ENCODE peak calls at places on chromosomes 4 and X, in eight cellular contexts. One of them, this sample, is unnamed.

GRCh38 chrX:23118890-23119527 is 119.2 kb downstream of the DDX53 start:
- DNase-seq in A549: no peak
- DNase-seq in IMR-90: no peak
- DNase-seq in K562: no peak
- DNase-seq in H1: no peak
- DNase-seq in GM12878: no peak
- DNase-seq in SK-N-SH: no peak
- DNase-seq in HepG2: no peak
- DNase-seq in this sample: no peak

GRCh38 chr4:40525811-40526598 is 103.7 kb downstream of the RBM47 start:
- DNase-seq in A549: peak; percentile 48
- DNase-seq in IMR-90: peak; percentile 88
- DNase-seq in K562: peak; percentile 44
- DNase-seq in H1: peak; percentile 38
- DNase-seq in GM12878: no peak
- DNase-seq in SK-N-SH: no peak
- DNase-seq in HepG2: no peak
- DNase-seq in this sample: peak; percentile 51

GRCh38 chr4:147678796-147679549 is 5.0 kb downstream of the PRMT9 start:
- DNase-seq in A549: no peak
- DNase-seq in IMR-90: peak; percentile 41
- DNase-seq in K562: no peak
- DNase-seq in H1: no peak
- DNase-seq in GM12878: no peak
- DNase-seq in SK-N-SH: no peak
- DNase-seq in HepG2: peak; percentile 22
- DNase-seq in this sample: peak; percentile 41

GRCh38 chr4:16860506-16860905 is 37.9 kb downstream of the LDB2 start:
- DNase-seq in A549: no peak
- DNase-seq in IMR-90: peak; percentile 98
- DNase-seq in K562: no peak
- DNase-seq in H1: no peak
- DNase-seq in GM12878: no peak
- DNase-seq in SK-N-SH: no peak
- DNase-seq in HepG2: no peak
- DNase-seq in this sample: no peak

GRCh38 chrX:30906726-30907125 is 17.7 kb upstream of the TAB3 start:
- DNase-seq in A549: no peak
- DNase-seq in IMR-90: peak; percentile 54
- DNase-seq in K562: no peak
- DNase-seq in H1: no peak
- DNase-seq in GM12878: no peak
- DNase-seq in SK-N-SH: no peak
- DNase-seq in HepG2: no peak
- DNase-seq in this sample: peak; percentile 12

GRCh38 chr4:86976801-86977485 is 42.1 kb downstream of the AFF1 start:
- DNase-seq in A549: no peak
- DNase-seq in IMR-90: no peak
- DNase-seq in K562: no peak
- DNase-seq in H1: no peak
- DNase-seq in GM12878: no peak
- DNase-seq in SK-N-SH: no peak
- DNase-seq in HepG2: no peak
- DNase-seq in this sample: no peak

GRCh38 chrX:38970074-38970473 is 168.8 kb downstream of the MID1IP1 start:
- DNase-seq in A549: no peak
- DNase-seq in IMR-90: no peak
- DNase-seq in K562: no peak
- DNase-seq in H1: no peak
- DNase-seq in GM12878: no peak
- DNase-seq in SK-N-SH: no peak
- DNase-seq in HepG2: no peak
- DNase-seq in this sample: no peak

GRCh38 chr4:168511780-168512467 is 15.1 kb downstream of the PALLD start:
- DNase-seq in A549: no peak
- DNase-seq in IMR-90: no peak
- DNase-seq in K562: no peak
- DNase-seq in H1: no peak
- DNase-seq in GM12878: no peak
- DNase-seq in SK-N-SH: no peak
- DNase-seq in HepG2: no peak
- DNase-seq in this sample: no peak

GRCh38 chrX:81120936-81121351 is 80.8 kb downstream of the HMGN5 start:
- DNase-seq in A549: peak; percentile 13
- DNase-seq in IMR-90: peak; percentile 48
- DNase-seq in K562: peak; percentile 15
- DNase-seq in H1: no peak
- DNase-seq in GM12878: peak; percentile 30
- DNase-seq in SK-N-SH: peak; percentile 8
- DNase-seq in HepG2: peak; percentile 18
- DNase-seq in this sample: no peak

GRCh38 chrX:151984328-151984727 is 9.9 kb upstream of the GABRE start:
- DNase-seq in A549: no peak
- DNase-seq in IMR-90: peak; percentile 46
- DNase-seq in K562: no peak
- DNase-seq in H1: no peak
- DNase-seq in GM12878: no peak
- DNase-seq in SK-N-SH: no peak
- DNase-seq in HepG2: peak; percentile 50
- DNase-seq in this sample: no peak

GRCh38 chr4:45004847-45005565 is 278.6 kb upstream of the GNPDA2 start:
- DNase-seq in A549: no peak
- DNase-seq in IMR-90: no peak
- DNase-seq in K562: no peak
- DNase-seq in H1: no peak
- DNase-seq in GM12878: no peak
- DNase-seq in SK-N-SH: no peak
- DNase-seq in HepG2: no peak
- DNase-seq in this sample: no peak

GRCh38 chrX:13473666-13474516 is 95.5 kb upstream of the EGFL6 start:
- DNase-seq in A549: no peak
- DNase-seq in IMR-90: peak; percentile 40
- DNase-seq in K562: no peak
- DNase-seq in H1: no peak
- DNase-seq in GM12878: peak; percentile 52
- DNase-seq in SK-N-SH: no peak
- DNase-seq in HepG2: no peak
- DNase-seq in this sample: no peak

GRCh38 chr4:77076889-77077635 is 1.3 kb upstream of the CCNI start:
- DNase-seq in A549: no peak
- DNase-seq in IMR-90: no peak
- DNase-seq in K562: no peak
- DNase-seq in H1: no peak
- DNase-seq in GM12878: no peak
- DNase-seq in SK-N-SH: no peak
- DNase-seq in HepG2: no peak
- DNase-seq in this sample: no peak

GRCh38 chr4:76199664-76200211 is 13.9 kb downstream of the SCARB2 start:
- DNase-seq in A549: no peak
- DNase-seq in IMR-90: peak; percentile 31
- DNase-seq in K562: no peak
- DNase-seq in H1: no peak
- DNase-seq in GM12878: peak; percentile 81
- DNase-seq in SK-N-SH: no peak
- DNase-seq in HepG2: no peak
- DNase-seq in this sample: no peak

GRCh38 chr4:149884046-149884445 is 68.4 kb upstream of the IQCM start:
- DNase-seq in A549: no peak
- DNase-seq in IMR-90: no peak
- DNase-seq in K562: no peak
- DNase-seq in H1: no peak
- DNase-seq in GM12878: no peak
- DNase-seq in SK-N-SH: no peak
- DNase-seq in HepG2: no peak
- DNase-seq in this sample: no peak

GRCh38 chr4:146643812-146644401 is 5.2 kb downstream of the POU4F2 start:
- DNase-seq in A549: no peak
- DNase-seq in IMR-90: peak; percentile 23
- DNase-seq in K562: no peak
- DNase-seq in H1: no peak
- DNase-seq in GM12878: no peak
- DNase-seq in SK-N-SH: no peak
- DNase-seq in HepG2: peak; percentile 6
- DNase-seq in this sample: no peak
- TF ChIP-seq RAD21 in A549: no peak
- TF ChIP-seq RAD21 in IMR-90: no peak
- TF ChIP-seq RAD21 in K562: no peak
- TF ChIP-seq RAD21 in H1: no peak
- TF ChIP-seq RAD21 in GM12878: no peak
- TF ChIP-seq RAD21 in SK-N-SH: no peak
- TF ChIP-seq RAD21 in HepG2: no peak
- TF ChIP-seq RAD21 in this sample: no peak

GRCh38 chr4:184074989-184075388 is 142.7 kb downstream of the ENPP6 start:
- DNase-seq in A549: no peak
- DNase-seq in IMR-90: no peak
- DNase-seq in K562: no peak
- DNase-seq in H1: no peak
- DNase-seq in GM12878: no peak
- DNase-seq in SK-N-SH: no peak
- DNase-seq in HepG2: no peak
- DNase-seq in this sample: no peak
- TF ChIP-seq RAD21 in A549: no peak
- TF ChIP-seq RAD21 in IMR-90: no peak
- TF ChIP-seq RAD21 in K562: no peak
- TF ChIP-seq RAD21 in H1: no peak
- TF ChIP-seq RAD21 in GM12878: no peak
- TF ChIP-seq RAD21 in SK-N-SH: no peak
- TF ChIP-seq RAD21 in HepG2: no peak
- TF ChIP-seq RAD21 in this sample: no peak

GRCh38 chr4:2858451-2859217 is 15.0 kb downstream of the ADD1 start:
- DNase-seq in A549: no peak
- DNase-seq in IMR-90: peak; percentile 58
- DNase-seq in K562: peak; percentile 51
- DNase-seq in H1: no peak
- DNase-seq in GM12878: no peak
- DNase-seq in SK-N-SH: no peak
- DNase-seq in HepG2: peak; percentile 56
- DNase-seq in this sample: no peak
- TF ChIP-seq RAD21 in A549: no peak
- TF ChIP-seq RAD21 in IMR-90: no peak
- TF ChIP-seq RAD21 in K562: no peak
- TF ChIP-seq RAD21 in H1: no peak
- TF ChIP-seq RAD21 in GM12878: no peak
- TF ChIP-seq RAD21 in SK-N-SH: no peak
- TF ChIP-seq RAD21 in HepG2: no peak
- TF ChIP-seq RAD21 in this sample: no peak

GRCh38 chrX:20352935-20353336 is 86.2 kb upstream of the RPS6KA3 start:
- DNase-seq in A549: no peak
- DNase-seq in IMR-90: no peak
- DNase-seq in K562: no peak
- DNase-seq in H1: no peak
- DNase-seq in GM12878: peak; percentile 20
- DNase-seq in SK-N-SH: no peak
- DNase-seq in HepG2: no peak
- DNase-seq in this sample: no peak

GRCh38 chrX:20347486-20347885 is 80.8 kb upstream of the RPS6KA3 start:
- DNase-seq in A549: no peak
- DNase-seq in IMR-90: peak; percentile 61
- DNase-seq in K562: no peak
- DNase-seq in H1: no peak
- DNase-seq in GM12878: no peak
- DNase-seq in SK-N-SH: no peak
- DNase-seq in HepG2: no peak
- DNase-seq in this sample: no peak

GRCh38 chrX:20352504-20352903 is 85.8 kb upstream of the RPS6KA3 start:
- DNase-seq in A549: no peak
- DNase-seq in IMR-90: no peak
- DNase-seq in K562: no peak
- DNase-seq in H1: no peak
- DNase-seq in GM12878: no peak
- DNase-seq in SK-N-SH: no peak
- DNase-seq in HepG2: no peak
- DNase-seq in this sample: no peak

GRCh38 chrX:20348139-20348538 is 81.4 kb upstream of the RPS6KA3 start:
- DNase-seq in A549: no peak
- DNase-seq in IMR-90: no peak
- DNase-seq in K562: no peak
- DNase-seq in H1: no peak
- DNase-seq in GM12878: no peak
- DNase-seq in SK-N-SH: no peak
- DNase-seq in HepG2: peak; percentile 52
- DNase-seq in this sample: no peak

DNA sequence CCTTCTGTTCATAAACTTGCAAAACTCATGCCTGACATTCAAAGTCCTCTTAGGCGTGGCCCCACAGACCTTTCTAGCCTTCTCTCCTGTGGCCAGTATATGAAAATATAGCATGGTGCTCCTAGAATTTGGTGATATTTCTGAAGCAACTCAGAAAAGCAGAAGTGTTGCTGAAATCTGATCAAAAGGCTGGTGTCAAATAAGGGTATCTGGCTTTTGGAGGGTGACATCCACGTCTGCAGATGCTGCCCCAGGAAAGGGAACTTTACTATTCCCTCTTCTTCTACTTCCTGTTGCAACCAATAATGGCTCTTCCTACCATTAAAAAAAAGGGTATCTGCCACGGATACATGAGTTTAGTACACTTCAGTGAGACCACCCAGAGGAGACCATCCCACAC is 83.9 kb upstream of the RPS6KA3 start:
- DNase-seq in A549: no peak
- DNase-seq in IMR-90: no peak
- DNase-seq in K562: no peak
- DNase-seq in H1: no peak
- DNase-seq in GM12878: no peak
- DNase-seq in SK-N-SH: no peak
- DNase-seq in HepG2: no peak
- DNase-seq in this sample: no peak
- TF ChIP-seq RAD21 in A549: no peak
- TF ChIP-seq RAD21 in IMR-90: no peak
- TF ChIP-seq RAD21 in K562: no peak
- TF ChIP-seq RAD21 in H1: no peak
- TF ChIP-seq RAD21 in GM12878: no peak
- TF ChIP-seq RAD21 in SK-N-SH: no peak
- TF ChIP-seq RAD21 in HepG2: no peak
- TF ChIP-seq RAD21 in this sample: no peak

DNA sequence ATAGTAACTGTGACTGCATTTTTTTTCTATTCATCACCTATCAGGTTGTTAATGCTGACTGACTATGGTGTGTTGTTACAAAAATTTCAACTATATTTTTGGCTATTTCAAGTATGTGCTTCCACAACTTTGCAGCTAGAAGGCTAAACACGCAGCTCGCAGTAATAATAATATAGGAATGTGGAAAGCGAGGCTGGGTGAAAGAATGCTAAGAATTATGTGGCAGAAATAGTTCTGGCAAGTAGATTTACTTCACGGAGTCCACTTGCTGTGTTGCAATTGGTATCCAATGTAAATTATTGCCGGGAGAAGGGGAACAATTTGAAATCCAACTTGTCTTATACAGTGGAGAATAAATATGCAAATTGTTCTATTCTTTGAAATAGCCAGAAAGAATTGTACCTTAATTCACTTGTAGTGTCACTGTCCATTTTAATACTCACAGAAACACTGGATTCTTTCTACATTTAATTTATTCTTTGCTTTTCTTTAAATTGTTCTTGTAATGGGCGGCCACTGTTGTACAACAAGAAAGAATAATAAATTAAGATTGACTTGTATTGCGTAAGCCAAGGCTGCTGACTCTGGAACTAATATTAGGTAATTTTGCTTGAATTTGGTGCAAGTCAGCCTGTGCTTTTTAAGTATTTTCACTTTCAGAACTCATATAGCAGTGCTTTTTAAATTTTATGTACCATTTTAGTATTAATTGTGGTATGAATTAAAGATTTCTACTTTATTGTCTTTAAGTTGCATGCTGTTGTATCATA is 154.9 kb downstream of the FRMPD4 start:
- DNase-seq in A549: no peak
- DNase-seq in IMR-90: peak; percentile 75
- DNase-seq in K562: no peak
- DNase-seq in H1: no peak
- DNase-seq in GM12878: no peak
- DNase-seq in SK-N-SH: no peak
- DNase-seq in HepG2: no peak
- DNase-seq in this sample: no peak
- TF ChIP-seq RAD21 in A549: no peak
- TF ChIP-seq RAD21 in IMR-90: no peak
- TF ChIP-seq RAD21 in K562: no peak
- TF ChIP-seq RAD21 in H1: no peak
- TF ChIP-seq RAD21 in GM12878: no peak
- TF ChIP-seq RAD21 in SK-N-SH: no peak
- TF ChIP-seq RAD21 in HepG2: no peak
- TF ChIP-seq RAD21 in this sample: no peak

This sample was measured in HCT116.